ENCODE peak calls at places on chromosomes 2 and 18, in five cellular contexts. C is uterus, P is left ventricle myocardium inferior, O is sigmoid colon, S is adrenal gland. F is an unnamed sample.

GRCh38 chr2:45816273-45816672 is 164.8 kb downstream of the PRKCE start:
- DNase-seq in P (no peak), C (no peak), O (peak), S (no peak), F (no peak)

GRCh38 chr2:56587456-56587855 is 403.7 kb downstream of the CCDC85A start:
- DNase-seq in P (no peak), O (no peak), C (no peak), S (no peak), F (no peak)

GRCh38 chr2:16226942-16227664 is 286.8 kb downstream of the MYCN start:
- DNase-seq in O (no peak), S (no peak), C (no peak), P (no peak), F (no peak)

GRCh38 chr2:55500025-55500424 is 19.5 kb upstream of the CFAP36 start:
- DNase-seq in P (no peak), C (no peak), S (no peak), O (no peak), F (no peak)

GRCh38 chr2:67076265-67076664 is 320.9 kb upstream of the ETAA1 start:
- DNase-seq in C (no peak), O (no peak), S (no peak), P (no peak), F (no peak)

GRCh38 chr2:202758638-202759037 is 112.9 kb downstream of the ICA1L start:
- DNase-seq in C (no peak), S (no peak), P (no peak), O (no peak), F (no peak)

GRCh38 chr2:174158003-174158402 is 90.3 kb downstream of the OLA1 start:
- DNase-seq in C (no peak), S (no peak), P (no peak), O (no peak), F (no peak)

GRCh38 chr2:239262484-239263230 is 138.2 kb downstream of the HDAC4 start:
- DNase-seq in S (peak), P (no peak), C (no peak), O (peak), F (peak)

GRCh38 chr2:30702694-30703093 is 104.6 kb downstream of the CAPN13 start:
- DNase-seq in S (no peak), P (no peak), O (no peak), C (no peak), F (no peak)

GRCh38 chr2:149733936-149734685 is 146.5 kb upstream of the MMADHC start:
- DNase-seq in C (no peak), S (peak), P (no peak), O (no peak), F (no peak)

GRCh38 chr2:94873362-94874276 is 2.4 kb downstream of the TEKT4 start:
- DNase-seq in P (peak), O (no peak), C (no peak), S (no peak), F (peak)

GRCh38 chr2:45649855-45650806 is 1.3 kb upstream of the PRKCE start:
- DNase-seq in C (peak), O (peak), P (peak), S (peak), F (peak)

GRCh38 chr2:230816735-230817134 is 48.0 kb upstream of the ITM2C start:
- DNase-seq in C (no peak), S (peak), P (peak), O (no peak), F (no peak)

GRCh38 chr2:55771612-55772011 is 78.0 kb upstream of the PNPT1 start:
- DNase-seq in O (no peak), S (no peak), P (no peak), C (no peak), F (no peak)

GRCh38 chr2:183093857-183094657 is 15.5 kb downstream of the DUSP19 start:
- DNase-seq in S (no peak), O (no peak), C (no peak), P (no peak), F (no peak)

GRCh38 chr2:68721482-68722071 is 13.0 kb upstream of the ARHGAP25 start:
- DNase-seq in S (no peak), P (no peak), O (no peak), C (no peak), F (no peak)

GRCh38 chr2:187782301-187782700 is 228.1 kb upstream of the TFPI start:
- DNase-seq in O (no peak), C (no peak), S (no peak), P (no peak), F (no peak)

GRCh38 chr2:113225505-113226259 is 51.9 kb downstream of the PSD4 start:
- DNase-seq in O (peak), C (no peak), S (no peak), P (no peak), F (no peak)

GRCh38 chr18:48803951-48804855 is 146.6 kb downstream of the SMAD7 start:
- DNase-seq in S (no peak), P (peak), C (peak), O (peak), F (peak)

GRCh38 chr2:201406077-201406662 is 45.1 kb downstream of the TRAK2 start:
- DNase-seq in P (no peak), C (peak), S (peak), O (no peak), F (no peak)

GRCh38 chr2:217912030-217913024 is 90.5 kb downstream of the TNS1 start:
- DNase-seq in P (no peak), O (peak), C (peak), S (no peak), F (no peak)

GRCh38 chr18:63155169-63155852 is 164.3 kb downstream of the BCL2 start:
- DNase-seq in O (peak), C (no peak), P (peak), S (peak), F (no peak)

GRCh38 chr2:65458999-65459398 is 26.6 kb upstream of the SPRED2 start:
- DNase-seq in S (no peak), C (no peak), O (no peak), P (no peak), F (no peak)

GRCh38 chr2:172333206-172333605 is 94.2 kb upstream of the ITGA6 start:
- DNase-seq in C (no peak), O (no peak), P (no peak), S (no peak), F (no peak)

GRCh38 chr2:171675810-171676345 is 11.4 kb upstream of the DYNC1I2 start:
- DNase-seq in S (no peak), P (no peak), C (no peak), O (no peak), F (no peak)

GRCh38 chr2:170155022-170155722 is 22.8 kb upstream of the MYO3B start:
- DNase-seq in P (no peak), S (no peak), O (no peak), C (no peak), F (no peak)

GRCh38 chr2:26634636-26635230 is 6.4 kb downstream of the CIB4 start:
- DNase-seq in C (no peak), O (no peak), S (no peak), P (no peak), F (no peak)

GRCh38 chr18:45877403-45877802 is 51.9 kb downstream of the SIGLEC15 start:
- DNase-seq in C (no peak), S (no peak), O (no peak), P (no peak), F (no peak)

GRCh38 chr18:49907346-49907929 is 94.1 kb upstream of the ACAA2 start:
- DNase-seq in O (no peak), S (no peak), C (no peak), P (no peak), F (no peak)

GRCh38 chr2:51723716-51724115 is 691.8 kb upstream of the NRXN1 start:
- DNase-seq in O (no peak), C (no peak), S (no peak), P (no peak), F (no peak)

GRCh38 chr2:207101984-207102383 is 63.8 kb downstream of the KLF7 start:
- DNase-seq in O (no peak), P (no peak), S (no peak), C (no peak), F (no peak)

GRCh38 chr2:68824831-68825230 is 46.4 kb downstream of the BMP10 start:
- DNase-seq in C (no peak), S (no peak), P (no peak), O (no peak), F (no peak)

GRCh38 chr2:64779117-64779690 is 125.5 kb upstream of the SERTAD2 start:
- DNase-seq in C (no peak), P (no peak), O (no peak), S (no peak), F (no peak)

GRCh38 chr18:65753520-65753919 is 2.7 kb downstream of the CDH7 start:
- DNase-seq in S (no peak), P (no peak), O (no peak), C (no peak), F (no peak)

GRCh38 chr2:124161542-124161941 is 136.5 kb downstream of the CNTNAP5 start:
- DNase-seq in O (no peak), S (no peak), C (no peak), P (no peak), F (no peak)

GRCh38 chr2:26756337-26756736 is 7.7 kb upstream of the SLC35F6 start:
- DNase-seq in P (no peak), O (no peak), S (no peak), C (no peak), F (no peak)

GRCh38 chr2:28325567-28326468 is 66.8 kb upstream of the FOSL2 start:
- DNase-seq in P (no peak), O (peak), C (no peak), S (no peak), F (no peak)

GRCh38 chr2:98334439-98335078 is 11.7 kb upstream of the CNGA3 start:
- DNase-seq in P (no peak), O (no peak), C (no peak), S (no peak), F (no peak)

GRCh38 chr2:102235042-102235473 is 48.2 kb downstream of the IL1RL2 start:
- DNase-seq in C (no peak), S (no peak), O (no peak), P (no peak), F (no peak)

GRCh38 chr2:127429291-127429690 is 11.1 kb downstream of the PROC start:
- DNase-seq in S (no peak), C (no peak), O (no peak), P (no peak), F (no peak)

GRCh38 chr2:10909050-10909995 is 2.4 kb upstream of the KCNF1 start:
- DNase-seq in P (no peak), C (no peak), S (no peak), O (peak), F (no peak)
- TF ChIP-seq CTCF in P (peak), C (no peak), S (no peak), O (no peak), F (peak)

GRCh38 chr18:9104244-9104901 is 1.9 kb downstream of the NDUFV2 start:
- DNase-seq in O (no peak), P (no peak), C (no peak), S (no peak), F (no peak)

GRCh38 chr18:9101730-9102390 is 639 bp upstream of the NDUFV2 start:
- DNase-seq in P (no peak), S (no peak), O (no peak), C (no peak), F (no peak)

GRCh38 chr18:9105420-9105819 is 2.9 kb downstream of the NDUFV2 start:
- DNase-seq in O (no peak), S (no peak), C (no peak), P (no peak), F (no peak)

GRCh38 chr18:9102391-9103216 is at the start of gene NDUFV2:
- DNase-seq in P (peak), S (peak), O (peak), C (peak), F (peak)

DNA sequence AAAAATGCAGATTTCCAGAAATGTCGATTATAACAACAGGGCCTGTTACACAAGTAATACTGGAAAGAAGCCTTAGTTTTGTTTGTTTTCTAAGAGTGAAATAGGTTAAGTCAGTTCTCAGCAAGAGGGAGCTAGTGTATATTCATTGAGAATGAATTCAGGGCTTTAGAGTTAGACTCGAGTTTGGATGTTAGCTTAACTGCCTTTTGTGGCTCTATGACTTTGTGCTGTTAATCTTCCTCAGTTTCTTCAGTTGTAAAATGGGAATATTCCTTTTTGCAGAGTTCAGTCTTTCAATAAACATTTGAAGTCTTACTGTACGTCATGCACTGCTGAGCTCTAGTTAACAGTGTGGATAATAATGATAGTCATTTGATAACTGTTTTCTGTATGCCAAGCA is 989 bp downstream of the NDUFV2 start:
- DNase-seq in P (no peak), O (no peak), S (no peak), C (no peak), F (no peak)
- TF ChIP-seq CTCF in P (peak), O (no peak), S (no peak), C (no peak), F (no peak)

DNA sequence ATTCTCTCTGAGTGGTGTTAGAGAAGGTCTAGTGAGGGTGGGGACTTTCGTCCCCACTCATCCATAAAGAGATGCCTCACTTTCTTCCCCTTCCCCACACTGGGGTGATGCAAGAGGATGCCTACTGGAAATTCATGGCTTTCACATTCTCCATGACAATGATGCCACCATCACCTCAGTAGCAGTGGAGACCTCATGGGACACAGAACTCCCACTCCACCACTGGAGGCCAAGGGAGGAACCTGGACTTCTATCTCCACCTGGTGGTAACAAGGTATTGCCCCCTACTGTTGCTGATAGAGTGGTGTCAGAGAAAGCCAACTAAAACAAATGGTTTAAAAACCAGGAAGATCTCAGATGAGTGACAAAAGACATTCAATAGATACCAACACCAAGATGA is 110.9 kb downstream of the INHBB start:
- DNase-seq in P (no peak), S (no peak), C (no peak), O (no peak), F (no peak)
- TF ChIP-seq CTCF in P (no peak), S (no peak), C (no peak), O (no peak), F (no peak)

GRCh38 chr2:160085662-160086061 is 23.2 kb upstream of the PLA2R1 start:
- DNase-seq in P (no peak), O (no peak), C (no peak), S (no peak), F (no peak)
- TF ChIP-seq CTCF in P (no peak), O (no peak), C (no peak), S (no peak), F (peak)

DNA sequence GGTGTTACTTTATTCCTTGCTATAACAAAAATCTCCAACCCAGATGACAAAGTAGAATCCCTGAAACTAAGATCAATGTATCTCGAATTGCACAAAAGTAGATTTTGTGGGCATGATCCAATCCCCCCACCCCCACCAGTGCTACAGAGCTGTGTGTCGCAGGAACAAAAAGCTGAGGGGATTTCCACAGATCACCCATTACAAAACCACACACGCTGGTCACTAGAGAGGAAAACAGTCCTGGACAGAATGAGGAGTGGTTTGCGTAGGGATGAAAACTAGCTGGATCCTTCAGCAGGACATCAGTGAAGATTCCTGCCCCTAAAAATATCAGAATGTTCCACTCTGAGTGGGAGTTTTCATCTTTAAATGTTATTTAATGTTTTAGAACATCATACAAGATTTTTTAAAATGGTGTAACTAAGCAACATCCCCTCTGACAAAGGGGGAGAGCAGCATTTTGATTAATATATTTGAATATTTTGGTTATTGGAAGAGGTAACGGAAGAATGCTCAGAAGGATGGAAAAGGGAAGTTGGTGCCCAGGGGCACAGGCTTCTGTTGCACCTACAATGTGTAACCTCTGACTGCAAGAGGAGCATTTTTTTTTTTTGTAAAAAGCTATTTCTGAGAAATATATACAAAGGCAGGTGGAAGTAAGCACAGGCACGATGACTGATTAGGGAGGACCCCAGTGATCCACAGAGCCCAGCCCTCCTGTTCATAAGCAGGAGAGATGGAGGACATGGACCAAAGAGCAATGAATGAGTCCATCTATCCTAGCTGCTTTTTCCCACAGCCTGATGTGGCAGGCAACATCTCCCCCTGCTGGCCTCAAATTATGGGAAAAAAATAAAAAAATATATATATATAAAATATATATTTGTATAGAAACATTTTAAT is 165.6 kb upstream of the STK17B start:
- DNase-seq in S (no peak), O (no peak), C (no peak), P (no peak), F (no peak)
- TF ChIP-seq CTCF in S (no peak), O (no peak), C (peak), P (peak), F (peak)

GRCh38 chr18:51195602-51196115 is 1.8 kb downstream of the MEX3C start:
- DNase-seq in S (peak), O (no peak), P (no peak), C (no peak), F (no peak)

GRCh38 chr18:51196811-51197660 is 445 bp downstream of the MEX3C start:
- DNase-seq in O (peak), S (peak), P (peak), C (peak), F (peak)

GRCh38 chr18:51196116-51196810 is 1.2 kb downstream of the MEX3C start:
- DNase-seq in O (peak), C (peak), S (peak), P (peak), F (no peak)

GRCh38 chr18:51195086-51195601 is 2.3 kb downstream of the MEX3C start:
- DNase-seq in C (no peak), S (no peak), P (no peak), O (no peak), F (no peak)

DNA sequence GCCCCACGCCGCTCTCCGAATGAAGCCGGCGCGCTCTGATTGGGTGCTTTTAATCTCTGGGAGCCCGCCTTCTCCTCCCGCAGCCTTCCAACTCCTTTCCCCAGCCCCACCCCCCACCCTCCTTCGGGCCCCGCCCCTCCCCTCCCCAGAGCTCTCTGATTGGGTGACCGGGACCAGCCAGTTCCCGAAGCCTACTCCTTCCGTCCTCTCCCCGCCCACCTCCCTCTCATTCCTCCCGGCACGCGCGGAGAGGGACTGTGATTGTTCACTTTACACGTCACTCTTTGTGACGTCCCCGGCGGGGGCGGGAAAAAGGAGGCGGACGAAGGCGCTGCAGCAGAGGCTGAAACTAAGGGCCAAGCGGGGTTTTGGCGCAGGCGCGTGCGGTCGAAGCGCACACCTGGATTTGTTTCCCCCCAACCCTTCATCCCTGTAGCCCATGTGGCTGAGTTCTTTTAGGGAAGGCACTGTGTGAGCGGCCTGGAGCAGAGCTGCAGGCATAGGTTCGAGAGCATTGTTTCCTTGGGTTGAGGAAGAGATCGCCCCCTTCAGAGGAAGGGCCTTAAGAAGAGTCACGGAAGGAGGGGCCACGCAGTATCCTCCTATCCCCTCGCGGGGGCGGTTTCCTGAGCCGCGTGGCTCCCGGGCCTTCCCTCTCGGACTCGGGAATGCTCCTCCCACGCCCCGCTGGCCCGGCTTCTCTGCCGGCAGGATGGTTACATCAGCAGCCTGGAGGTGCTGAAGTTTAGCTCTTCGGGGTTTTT is at the start of gene MEX3C:
- DNase-seq in O (peak), P (peak), S (peak), C (peak), F (peak)
- TF ChIP-seq CTCF in O (no peak), P (peak), S (peak), C (no peak), F (peak)

GRCh38 chr18:9774150-9774549 is 66.0 kb downstream of the RAB31 start:
- DNase-seq in O (no peak), P (no peak), C (no peak), S (no peak), F (no peak)
- TF ChIP-seq CTCF in O (no peak), P (no peak), C (no peak), S (no peak), F (no peak)

F was measured in type B pancreatic cell.